ENCODE peak calls at places on chromosomes 1 and 21, in nine cellular contexts. L is astrocyte of the spinal cord, B is upper lobe of right lung, H is A549, A is neural crest cell, V is sigmoid colon, I is AG04449, M is adrenal gland, Q is heart left ventricle. W is an unnamed sample.

GRCh38 chr1:55065649-55066048 is 26.3 kb downstream of the PCSK9 start:
- DNase-seq in M (no peak), V (no peak), I (no peak), H (no peak), L (no peak), Q (no peak), B (peak), A (no peak), W (no peak)

GRCh38 chr1:212967767-212968166 is 17.4 kb downstream of the VASH2 start:
- DNase-seq in I (peak), B (no peak), H (peak), A (peak), M (no peak), L (peak), Q (no peak), V (peak), W (no peak)

GRCh38 chr1:97008226-97008625 is 286.6 kb downstream of the PTBP2 start:
- DNase-seq in M (no peak), V (no peak), I (no peak), H (no peak), L (peak), A (no peak), Q (no peak), B (no peak), W (no peak)

GRCh38 chr1:53957231-53957818 is 11.2 kb downstream of the LRRC42 start:
- DNase-seq in A (no peak), L (peak), V (no peak), Q (no peak), B (no peak), I (no peak), M (no peak), H (peak), W (no peak)

GRCh38 chr1:104706631-104707147 is 957.0 kb downstream of the AMY1C start:
- DNase-seq in H (peak), V (no peak), B (no peak), M (no peak), L (no peak), Q (no peak), I (no peak), A (no peak), W (no peak)

GRCh38 chr21:31473685-31474345 is 129.8 kb upstream of the TIAM1 start:
- DNase-seq in L (peak), V (peak), A (no peak), Q (no peak), I (no peak), H (no peak), B (no peak), M (no peak), W (no peak)

GRCh38 chr1:53165408-53165961 is 23.0 kb upstream of the SLC1A7 start:
- DNase-seq in V (no peak), M (no peak), Q (no peak), L (no peak), A (no peak), B (no peak), H (no peak), I (no peak), W (no peak)

GRCh38 chr21:31558839-31559367 is 100.6 kb upstream of the SOD1 start:
- DNase-seq in Q (peak), V (peak), L (peak), A (peak), I (peak), H (peak), B (peak), M (peak), W (peak)

GRCh38 chr1:183822081-183822611 is 17.2 kb downstream of the RGL1 start:
- DNase-seq in H (no peak), M (no peak), A (no peak), I (no peak), B (no peak), Q (peak), L (no peak), V (peak), W (no peak)

GRCh38 chr1:12208764-12209494 is 20.9 kb upstream of the VPS13D start:
- DNase-seq in H (peak), I (no peak), B (peak), L (peak), A (peak), V (peak), M (peak), Q (peak), W (peak)

GRCh38 chr1:7408771-7409150 is 362.3 kb upstream of the VAMP3 start:
- DNase-seq in H (no peak), L (no peak), A (no peak), B (peak), I (no peak), Q (no peak), V (peak), M (no peak), W (no peak)

GRCh38 chr1:228735871-228736586 is 750 bp downstream of the RHOU start:
- DNase-seq in L (peak), Q (peak), V (peak), B (peak), A (peak), I (no peak), H (peak), M (peak), W (no peak)

GRCh38 chr21:41614456-41615010 is 106.6 kb upstream of the TMPRSS2 start:
- DNase-seq in V (no peak), B (no peak), H (no peak), I (no peak), Q (no peak), M (no peak), L (no peak), A (no peak), W (no peak)

GRCh38 chr1:30657131-30658013 is 66.0 kb downstream of the MATN1 start:
- DNase-seq in B (peak), Q (no peak), L (no peak), H (no peak), M (no peak), I (no peak), V (peak), A (no peak), W (no peak)

GRCh38 chr1:18922319-18922726 is 20.0 kb upstream of the ALDH4A1 start:
- DNase-seq in V (peak), I (no peak), B (no peak), A (no peak), M (peak), Q (peak), L (peak), H (peak), W (no peak)
- TF ChIP-seq CTCF in V (peak), I (peak), B (peak), A (no peak), M (no peak), Q (peak), L (peak), H (no peak), W (no peak)

GRCh38 chr1:226764533-226764932 is 25.5 kb upstream of the ITPKB start:
- DNase-seq in I (no peak), M (no peak), L (no peak), A (no peak), V (no peak), B (no peak), H (no peak), Q (no peak), W (no peak)
- TF ChIP-seq CTCF in I (no peak), M (no peak), L (no peak), A (no peak), V (no peak), B (no peak), H (no peak), Q (no peak), W (no peak)

DNA sequence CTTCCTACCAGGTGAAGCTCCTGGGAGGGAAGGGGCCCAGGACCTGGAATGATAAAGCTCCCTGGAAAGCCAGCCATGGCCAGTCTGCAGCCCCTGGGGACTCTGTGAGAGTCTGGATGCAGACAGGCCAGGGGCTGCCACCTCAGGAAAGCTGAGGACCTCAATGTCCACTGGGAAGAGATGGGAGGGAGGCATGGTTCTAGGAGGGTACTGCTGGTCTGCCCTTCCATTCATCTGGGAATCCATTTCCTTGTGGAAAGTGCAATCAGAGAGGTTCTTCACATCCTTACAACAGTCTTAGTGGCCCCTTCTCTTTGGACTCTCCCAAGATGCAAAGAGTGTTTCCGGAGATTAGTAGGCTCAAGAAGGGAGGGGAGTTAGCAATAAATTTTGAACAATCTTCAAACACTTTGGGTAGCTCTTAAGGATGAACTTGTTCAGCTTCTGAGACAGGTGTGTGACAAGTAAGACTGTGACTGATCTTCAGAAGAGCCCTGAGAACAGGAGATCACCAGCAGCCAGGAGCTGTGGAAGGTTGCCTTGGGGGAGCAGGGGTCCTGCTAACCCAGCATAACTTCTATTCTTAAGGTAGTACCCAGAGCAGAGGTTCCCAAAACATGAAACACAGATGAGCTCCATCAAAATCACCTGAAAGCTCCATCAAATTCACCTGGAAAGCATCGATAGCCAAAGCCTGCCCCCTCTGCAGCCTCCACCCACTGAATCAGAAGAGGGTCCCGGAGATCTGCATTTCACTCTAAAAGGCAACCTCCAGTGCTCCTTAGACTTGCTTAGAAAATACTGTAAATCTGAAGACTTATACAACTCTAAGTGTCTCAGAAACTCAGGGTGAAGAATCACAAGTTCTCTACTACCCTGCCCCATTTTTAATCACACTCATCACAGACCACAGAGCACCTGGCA is 616 bp upstream of the LAX1 start:
- DNase-seq in V (no peak), A (no peak), Q (no peak), H (no peak), B (peak), I (no peak), M (no peak), L (no peak), W (no peak)
- TF ChIP-seq CTCF in V (no peak), A (no peak), Q (no peak), H (no peak), B (no peak), I (no peak), M (no peak), L (no peak), W (no peak)

DNA sequence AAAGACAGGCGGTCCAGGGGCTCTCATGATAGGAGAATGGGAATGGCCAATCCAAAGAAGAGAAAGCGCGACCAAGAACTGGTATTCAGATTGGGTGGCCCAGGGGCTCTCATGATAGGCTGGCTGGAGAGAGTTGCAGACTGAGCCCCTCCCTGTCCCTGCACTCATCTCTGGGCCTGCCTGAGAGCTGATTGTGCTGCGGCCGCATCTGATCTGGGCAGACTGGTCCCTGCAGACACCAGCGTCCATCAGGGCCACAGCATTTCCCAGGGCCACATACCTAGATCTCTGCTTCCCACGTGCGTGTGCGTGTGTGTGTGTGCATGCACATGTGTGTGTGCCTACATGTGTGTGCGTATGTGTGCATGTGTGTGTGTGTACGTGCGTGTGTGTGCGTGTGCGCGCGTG is 30.4 kb upstream of the MAN1C1 start:
- DNase-seq in V (no peak), B (no peak), L (no peak), Q (no peak), H (no peak), I (no peak), M (no peak), A (no peak), W (no peak)
- TF ChIP-seq CTCF in V (no peak), B (no peak), L (no peak), Q (no peak), H (no peak), I (no peak), M (no peak), A (no peak), W (no peak)

DNA sequence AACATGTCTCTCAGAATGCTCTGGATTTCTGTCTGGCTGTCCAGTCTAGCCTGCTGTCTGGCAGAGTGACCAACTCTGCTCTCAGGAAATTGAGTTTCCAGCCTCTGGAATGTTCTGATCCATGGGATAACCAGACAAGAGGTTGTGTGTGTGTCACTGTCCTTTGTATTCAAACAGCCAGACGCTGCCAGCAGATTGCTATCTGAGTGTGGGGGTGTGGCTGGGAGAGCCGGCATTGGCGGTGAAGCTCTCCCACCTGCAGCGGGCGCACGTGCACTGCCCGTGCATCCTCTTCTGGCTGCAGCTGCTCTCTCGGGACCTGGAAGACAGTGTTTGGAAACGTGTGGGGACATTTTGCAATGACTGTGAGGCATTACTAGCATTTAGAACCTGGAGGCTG is 26.1 kb downstream of the PKP1 start:
- DNase-seq in A (peak), H (peak), V (peak), L (peak), M (peak), B (peak), Q (peak), I (no peak), W (no peak)
- TF ChIP-seq CTCF in A (no peak), H (no peak), V (no peak), L (peak), M (no peak), B (peak), Q (peak), I (no peak), W (peak)

DNA sequence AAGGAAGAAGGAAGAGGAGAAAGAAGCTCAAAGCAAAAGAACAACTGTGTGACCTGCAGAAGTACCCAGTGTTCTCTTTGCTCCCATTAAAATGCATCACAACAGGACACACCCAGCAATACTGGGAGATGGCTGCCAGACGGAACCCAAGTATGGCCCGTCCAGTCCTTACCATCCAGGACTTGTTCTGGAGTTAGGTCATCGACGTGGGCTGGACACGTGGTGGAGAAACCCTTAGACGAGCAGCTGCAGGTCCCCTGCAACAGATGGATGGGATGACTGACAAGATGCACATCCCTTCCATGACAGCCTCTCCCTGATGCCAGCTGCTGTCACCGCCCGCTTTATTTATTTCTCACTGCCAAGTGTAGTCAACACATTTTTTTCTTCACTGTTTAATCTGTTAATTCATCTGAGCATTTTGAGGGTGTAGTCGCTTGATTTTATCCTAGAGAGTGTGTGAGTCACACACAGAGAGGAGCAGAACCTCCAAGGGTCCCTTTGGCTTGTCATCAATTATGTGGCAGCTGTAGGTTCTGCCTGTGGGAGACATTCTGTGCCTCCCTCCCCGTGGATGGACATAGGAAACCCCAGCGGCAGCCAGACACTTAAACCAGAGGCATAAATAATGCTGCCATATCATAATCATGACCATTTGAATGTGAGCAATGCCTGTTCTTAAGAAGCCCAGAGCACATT is 80.9 kb downstream of the ABCA4 start:
- DNase-seq in L (no peak), B (no peak), I (no peak), M (no peak), A (no peak), H (no peak), Q (peak), V (peak), W (no peak)
- TF ChIP-seq CTCF in L (no peak), B (no peak), I (no peak), M (peak), A (peak), H (no peak), Q (peak), V (no peak), W (no peak)

W was measured in D721Med.